ENCODE peak calls at places on chromosomes 7 and 10, in ten cellular contexts. G is uterus; J is tibial artery; X is CD8-positive, alpha-beta memory T cell; Q is heart right ventricle; W is heart left ventricle; D is PC-9; Z is testis; P is SK-N-MC; U is aorta. O is an unnamed sample.

GRCh38 chr7:94418851-94419250 is 24.2 kb downstream of the COL1A2 start:
- DNase-seq in D (no peak), Q (no peak), P (no peak), X (no peak), G (no peak), U (no peak), J (no peak), W (no peak), Z (no peak), O (no peak)

GRCh38 chr7:43318188-43318587 is 205.7 kb downstream of the HECW1 start:
- DNase-seq in D (no peak), P (no peak), U (no peak), Q (no peak), G (no peak), J (no peak), Z (no peak), X (no peak), W (no peak), O (no peak)

GRCh38 chr7:29345590-29345989 is 151.0 kb downstream of the CHN2 start:
- DNase-seq in W (no peak), J (no peak), Z (peak; percentile 54), D (no peak), P (no peak), X (no peak), G (peak; percentile 25), U (peak; percentile 77), Q (peak; percentile 41), O (peak; percentile 45)

GRCh38 chr10:68318331-68319059 is 13.4 kb upstream of the HNRNPH3 start:
- DNase-seq in Q (no peak), W (no peak), G (no peak), D (no peak), J (no peak), U (no peak), Z (no peak), P (no peak), X (no peak), O (peak; percentile 41)

GRCh38 chr7:33640732-33641131 is 264.6 kb upstream of the BMPER start:
- DNase-seq in U (no peak), Z (no peak), D (no peak), X (no peak), W (no peak), P (no peak), G (no peak), Q (no peak), J (no peak), O (no peak)

GRCh38 chr7:69457912-69458491 is 140.3 kb upstream of the AUTS2 start:
- DNase-seq in U (no peak), P (no peak), W (peak; percentile 80), G (peak; percentile 37), J (no peak), D (no peak), Q (peak; percentile 68), Z (peak; percentile 30), X (no peak), O (peak; percentile 16)

GRCh38 chr10:94496010-94496409 is 49.6 kb upstream of the HELLS start:
- DNase-seq in D (no peak), G (no peak), W (no peak), Z (no peak), Q (no peak), P (no peak), X (no peak), J (no peak), U (no peak), O (no peak)

GRCh38 chr7:128410092-128410665 is 397 bp upstream of the IMPDH1 start:
- DNase-seq in W (peak; percentile 82), Z (peak; percentile 55), X (peak; percentile 63), P (no peak), D (peak; percentile 81), U (peak; percentile 87), Q (no peak), J (no peak), G (no peak), O (peak; percentile 76)

GRCh38 chr7:68613405-68613804 is 984.9 kb upstream of the AUTS2 start:
- DNase-seq in U (no peak), Q (no peak), P (peak; percentile 26), J (no peak), Z (no peak), W (no peak), D (no peak), X (no peak), G (no peak), O (no peak)

GRCh38 chr7:31087351-31087750 is 35.2 kb downstream of the ADCYAP1R1 start:
- DNase-seq in G (no peak), W (peak; percentile 23), Z (no peak), X (no peak), P (no peak), U (peak; percentile 40), J (no peak), Q (no peak), D (no peak), O (no peak)

GRCh38 chr10:12539350-12540164 is 190.2 kb downstream of the CAMK1D start:
- DNase-seq in G (no peak), Q (no peak), W (no peak), Z (peak; percentile 32), J (peak; percentile 78), X (no peak), U (no peak), P (no peak), D (no peak), O (no peak)
- H3K27ac ChIP-seq in G (no peak overlapping the region), Q (no peak overlapping the region), W (no peak overlapping the region), Z (no peak overlapping the region), J (no peak overlapping the region), X (no peak overlapping the region), U (no peak overlapping the region), P (no peak overlapping the region), D (no peak overlapping the region), O (no peak overlapping the region)

GRCh38 chr10:71040890-71041590 is 152.7 kb upstream of the PCBD1 start:
- DNase-seq in P (no peak), D (no peak), Q (no peak), U (peak; percentile 38), Z (no peak), W (no peak), J (no peak), X (no peak), G (no peak), O (no peak)

GRCh38 chr10:71039551-71039950 is 151.2 kb upstream of the PCBD1 start:
- DNase-seq in X (no peak), Z (no peak), D (no peak), G (no peak), Q (no peak), W (no peak), P (no peak), J (peak; percentile 56), U (peak; percentile 43), O (no peak)

GRCh38 chr10:71038234-71038633 is 149.9 kb upstream of the PCBD1 start:
- DNase-seq in Q (no peak), Z (no peak), X (no peak), P (no peak), W (no peak), U (peak; percentile 27), G (no peak), D (no peak), J (peak; percentile 35), O (no peak)

GRCh38 chr10:71038921-71039320 is 150.6 kb upstream of the PCBD1 start:
- DNase-seq in J (peak; percentile 50), Z (no peak), Q (no peak), U (peak; percentile 57), X (no peak), G (no peak), D (no peak), W (no peak), P (no peak), O (no peak)

DNA sequence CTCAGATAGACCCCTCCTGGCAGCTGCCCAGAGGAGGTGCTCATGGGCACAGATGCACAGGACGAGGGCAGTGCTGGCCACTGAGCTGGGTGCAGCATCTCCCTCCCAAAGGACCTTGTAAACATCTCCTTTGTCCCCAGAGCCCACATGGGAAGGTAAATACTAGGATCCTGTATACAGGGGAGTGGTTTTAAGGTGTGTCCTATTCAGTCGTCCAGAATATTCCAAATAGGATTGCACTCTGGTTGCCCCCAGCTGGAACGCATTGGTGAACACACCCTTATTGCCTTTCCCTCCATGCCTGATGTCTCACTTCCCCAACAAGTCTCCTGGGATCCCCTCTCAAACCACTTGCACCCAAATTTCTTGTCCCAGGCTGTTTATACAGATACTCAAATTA is 152.0 kb upstream of the PCBD1 start:
- DNase-seq in J (no peak), U (no peak), X (no peak), G (no peak), D (no peak), Z (no peak), W (no peak), Q (no peak), P (no peak), O (no peak)
- H3K4me3 ChIP-seq in J (no peak overlapping the region), U (no peak overlapping the region), X (no peak overlapping the region), G (no peak overlapping the region), D (no peak overlapping the region), Z (no peak overlapping the region), W (no peak overlapping the region), Q (no peak overlapping the region), P (no peak overlapping the region), O (no peak overlapping the region)

GRCh38 chr7:101294039-101294831 is 27.4 kb downstream of the IFT22 start:
- DNase-seq in G (no peak), X (no peak), U (no peak), W (peak; percentile 3), P (no peak), J (no peak), Q (no peak), Z (no peak), D (no peak), O (no peak)
- H3K27ac ChIP-seq in G (no peak overlapping the region), X (no peak overlapping the region), U (no peak overlapping the region), W (no peak overlapping the region), P (no peak overlapping the region), J (no peak overlapping the region), Q (no peak overlapping the region), Z (no peak overlapping the region), D (no peak overlapping the region), O (no peak overlapping the region)

GRCh38 chr7:134992626-134993179 is 6.4 kb downstream of the AGBL3 start:
- DNase-seq in X (no peak), G (peak; percentile 28), W (no peak), J (no peak), Q (no peak), Z (no peak), P (no peak), U (no peak), D (no peak), O (peak; percentile 14)

GRCh38 chr7:134985894-134986362 is 380 bp upstream of the AGBL3 start:
- DNase-seq in P (no peak), Z (no peak), J (no peak), W (no peak), Q (no peak), D (no peak), X (no peak), U (no peak), G (no peak), O (no peak)

GRCh38 chr7:134986363-134987231 is at the start of gene AGBL3:
- DNase-seq in W (peak; percentile 99), Q (peak; percentile 98), X (peak; percentile 86), P (peak; percentile 73), U (peak; percentile 99), D (peak; percentile 96), Z (peak; percentile 99), G (peak; percentile 98), J (peak; percentile 99), O (peak; percentile 97)

GRCh38 chr7:134991469-134992339 is 5.4 kb downstream of the AGBL3 start:
- DNase-seq in X (no peak), J (no peak), Z (no peak), Q (no peak), D (no peak), G (no peak), W (no peak), U (no peak), P (no peak), O (peak; percentile 22)

DNA sequence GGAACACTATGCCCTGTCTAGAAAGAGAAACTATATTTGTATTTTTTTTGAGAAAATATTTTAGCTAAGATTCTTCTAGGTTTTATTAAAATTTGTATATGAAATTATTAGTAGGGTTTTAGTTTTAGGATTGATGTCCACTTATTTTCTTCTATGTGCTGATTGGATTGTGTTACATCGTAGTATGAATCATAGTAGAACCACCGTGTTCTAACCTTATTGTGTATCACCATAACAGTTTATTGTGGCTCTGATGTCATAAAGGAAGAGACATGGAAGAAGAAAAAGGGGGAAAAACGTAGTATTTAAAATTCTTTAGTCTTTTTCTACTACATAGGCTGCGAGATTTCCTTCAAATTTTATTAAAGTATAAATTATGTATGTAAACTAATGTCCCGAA is 1.9 kb downstream of the AGBL3 start:
- DNase-seq in D (no peak), J (no peak), P (no peak), X (no peak), Z (no peak), W (no peak), U (no peak), G (no peak), Q (no peak), O (no peak)
- H3K4me3 ChIP-seq in D (no peak overlapping the region), J (no peak overlapping the region), P (peak overlapping the region; percentile 84), X (no peak overlapping the region), Z (no peak overlapping the region), W (no peak overlapping the region), U (no peak overlapping the region), G (no peak overlapping the region), Q (no peak overlapping the region), O (peak overlapping the region; percentile 84)